ENCODE peak calls at places on chromosomes 2 and 18, in eight cellular contexts. C is NCI-H2081, A is psoas muscle, Y is ACHN, R is iPS-NIHi11, J is NCI-H2171 treated with DMSO at 0.1 percent for 48 hours, L is DMS 273 treated with DMSO at 0.1 percent for 48 hours, Q is upper lobe of left lung. S is an unnamed sample.

GRCh38 chr2:70679244-70679643 is 88.8 kb downstream of the ADD2 start:
- DNase-seq in C (no peak), Q (no peak), J (no peak), R (no peak), A (no peak), Y (no peak), L (no peak), S (no peak)

GRCh38 chr2:188003800-188004199 is 287.9 kb upstream of the GULP1 start:
- DNase-seq in L (no peak), A (no peak), Y (no peak), Q (no peak), C (no peak), R (no peak), J (no peak), S (no peak)

GRCh38 chr2:43218550-43219382 is 7.6 kb downstream of the ZFP36L2 start:
- DNase-seq in C (no peak), Q (peak), A (peak), R (no peak), J (no peak), L (no peak), Y (no peak), S (no peak)

GRCh38 chr2:219973136-219973535 is 345.7 kb downstream of the SLC4A3 start:
- DNase-seq in Y (no peak), L (no peak), C (no peak), Q (no peak), J (no peak), A (no peak), R (no peak), S (no peak)

GRCh38 chr18:62551972-62552513 is 29.2 kb downstream of the ZCCHC2 start:
- DNase-seq in R (no peak), J (no peak), L (no peak), C (no peak), Y (no peak), Q (no peak), A (no peak), S (no peak)

GRCh38 chr2:71905205-71905604 is 242.5 kb downstream of the CYP26B1 start:
- DNase-seq in A (no peak), J (no peak), Y (no peak), Q (no peak), C (no peak), L (no peak), R (no peak), S (no peak)

GRCh38 chr2:68643011-68643873 is at the start of gene PROKR1:
- DNase-seq in Q (peak), A (peak), J (peak), Y (peak), L (no peak), C (peak), R (peak), S (no peak)

GRCh38 chr2:165793161-165793778 is 777 bp downstream of the GALNT3 start:
- DNase-seq in R (peak), J (peak), Y (no peak), Q (peak), C (no peak), A (no peak), L (no peak), S (no peak)

GRCh38 chr2:11827547-11827946 is 81.1 kb downstream of the LPIN1 start:
- DNase-seq in Q (no peak), L (no peak), J (no peak), A (no peak), Y (no peak), C (no peak), R (no peak), S (no peak)

GRCh38 chr2:174985624-174986023 is 19.6 kb downstream of the CHN1 start:
- DNase-seq in L (no peak), A (no peak), Q (no peak), J (no peak), C (no peak), Y (peak), R (no peak), S (no peak)

GRCh38 chr2:72127401-72128058 is 20.1 kb downstream of the CYP26B1 start:
- DNase-seq in Q (no peak), Y (no peak), J (no peak), L (no peak), R (no peak), A (no peak), C (no peak), S (no peak)

GRCh38 chr2:85914916-85915315 is 26.1 kb upstream of the ST3GAL5 start:
- DNase-seq in Q (no peak), A (no peak), C (no peak), Y (no peak), R (no peak), J (no peak), L (no peak), S (no peak)

GRCh38 chr2:18545384-18545783 is 15.1 kb downstream of the RDH14 start:
- DNase-seq in R (no peak), A (no peak), Q (no peak), L (no peak), Y (no peak), C (peak), J (no peak), S (peak)

GRCh38 chr2:134796373-134796772 is 42.0 kb upstream of the ACMSD start:
- DNase-seq in L (no peak), Y (no peak), J (no peak), C (no peak), Q (no peak), A (no peak), R (no peak), S (no peak)

GRCh38 chr2:216838146-216838545 is 21.7 kb downstream of the TNP1 start:
- DNase-seq in Q (no peak), J (no peak), R (no peak), Y (no peak), A (no peak), L (no peak), C (no peak), S (peak)

GRCh38 chr2:39455826-39456225 is 18.7 kb upstream of the MAP4K3 start:
- DNase-seq in Y (peak), L (no peak), A (no peak), R (no peak), Q (no peak), J (no peak), C (no peak), S (no peak)

GRCh38 chr2:168660859-168661258 is 141.6 kb upstream of the NOSTRIN start:
- DNase-seq in A (no peak), C (no peak), R (no peak), L (no peak), J (peak), Q (no peak), Y (no peak), S (no peak)

GRCh38 chr2:6580982-6581381 is 284.7 kb downstream of the CMPK2 start:
- DNase-seq in Y (peak), J (no peak), L (no peak), A (no peak), C (no peak), Q (no peak), R (no peak), S (peak)

GRCh38 chr2:127347000-127347399 is 40.8 kb downstream of the MAP3K2 start:
- DNase-seq in R (no peak), J (no peak), Y (no peak), L (no peak), C (no peak), Q (no peak), A (no peak), S (no peak)

S was measured in stromal cell of bone marrow.